ENCODE peak calls at places on chromosome 3, in seven cellular contexts. D is germinal center, X is iris pigment epithelial cell, W is H4, M is NCI-H1417, T is sciatic nerve, G is iPS DF 6.9. N is an unnamed sample.

GRCh38 chr3:197746801-197747237 is 2.9 kb upstream of the FYTTD1 start:
- DNase-seq in M (no peak), G (no peak), T (no peak), X (peak), W (peak), D (no peak), N (no peak)

GRCh38 chr3:100184960-100185566 is 70.8 kb upstream of the FILIP1L start:
- DNase-seq in G (no peak), T (no peak), W (no peak), X (no peak), M (no peak), D (no peak), N (no peak)

GRCh38 chr3:157533298-157533870 is 30.2 kb upstream of the VEPH1 start:
- DNase-seq in W (no peak), T (no peak), D (no peak), X (peak), M (no peak), G (no peak), N (peak)

GRCh38 chr3:162428192-162428591 is 931.6 kb downstream of the OTOL1 start:
- DNase-seq in W (no peak), G (no peak), M (no peak), T (no peak), D (no peak), X (no peak), N (no peak)

GRCh38 chr3:120350431-120350941 is 1.3 kb upstream of the LRRC58 start:
- DNase-seq in W (peak), D (no peak), M (no peak), T (peak), X (peak), G (no peak), N (peak)

GRCh38 chr3:188241072-188241471 is 87.1 kb downstream of the LPP start:
- DNase-seq in T (no peak), G (no peak), X (peak), M (no peak), D (no peak), W (no peak), N (peak)

GRCh38 chr3:156826144-156826895 is at the start of gene LEKR1:
- DNase-seq in X (peak), W (peak), D (peak), T (peak), G (peak), M (peak), N (peak)

GRCh38 chr3:172082269-172082668 is 42.9 kb downstream of the FNDC3B start:
- DNase-seq in G (no peak), X (peak), W (peak), T (no peak), D (no peak), M (no peak), N (peak)

GRCh38 chr3:171462224-171462623 is 2.0 kb upstream of the TNIK start:
- DNase-seq in X (no peak), M (no peak), T (no peak), G (no peak), D (no peak), W (no peak), N (no peak)

GRCh38 chr3:16998236-16998923 is 113.6 kb downstream of the PLCL2 start:
- DNase-seq in M (no peak), G (no peak), T (no peak), X (no peak), W (no peak), D (no peak), N (no peak)

GRCh38 chr3:47113669-47114365 is 50.1 kb downstream of the SETD2 start:
- DNase-seq in G (no peak), T (no peak), X (peak), M (no peak), D (peak), W (no peak), N (peak)

GRCh38 chr3:48405343-48405881 is 24.5 kb downstream of the PLXNB1 start:
- DNase-seq in W (no peak), T (peak), G (no peak), D (no peak), X (no peak), M (no peak), N (no peak)

GRCh38 chr3:120449701-120450216 is 1.0 kb downstream of the FSTL1 start:
- DNase-seq in G (no peak), D (no peak), W (peak), M (no peak), X (peak), T (no peak), N (peak)

GRCh38 chr3:148554367-148554766 is 143.3 kb upstream of the AGTR1 start:
- DNase-seq in X (no peak), M (no peak), G (no peak), D (no peak), T (no peak), W (no peak), N (no peak)

GRCh38 chr3:31885235-31885634 is 95.8 kb downstream of the OSBPL10 start:
- DNase-seq in G (no peak), D (no peak), M (no peak), T (no peak), W (no peak), X (no peak), N (no peak)

GRCh38 chr3:161508852-161509477 is 12.4 kb downstream of the OTOL1 start:
- DNase-seq in D (no peak), M (no peak), X (peak), G (no peak), T (no peak), W (no peak), N (no peak)

GRCh38 chr3:171789759-171790505 is 20.4 kb downstream of the PLD1 start:
- DNase-seq in W (no peak), D (no peak), X (no peak), G (no peak), T (no peak), M (no peak), N (no peak)

N was measured in amniotic epithelial cell.